ENCODE peak calls at places on chromosomes 1 and 21, in ten cellular contexts. T, M, A, D, H, S, J, R, I and K are unnamed samples. For H3K9me3, the result is how much of the 10 kb centered on the place peaks cover.

GRCh38 chr1:113879459-113880038 is 7.8 kb downstream of the BCL2L15 start:
- DNase-seq in T (no peak), M (no peak), A (no peak), D (no peak), H (no peak), S (no peak), J (no peak), R (no peak), I (no peak), K (no peak)

GRCh38 chr1:169570172-169570574 is 16.1 kb downstream of the F5 start:
- DNase-seq in T (no peak), M (no peak), A (no peak), D (no peak), H (no peak), S (no peak), J (no peak), R (no peak), I (no peak), K (no peak)

GRCh38 chr1:115179397-115179835 is 90.1 kb upstream of the TSPAN2 start:
- DNase-seq in T (peak), M (no peak), A (peak), D (no peak), H (no peak), S (no peak), J (peak), R (no peak), I (no peak), K (peak)

GRCh38 chr1:180842052-180842451 is 70.6 kb upstream of the KIAA1614 start:
- DNase-seq in T (peak), M (no peak), A (no peak), D (no peak), H (no peak), S (no peak), J (no peak), R (peak), I (no peak), K (no peak)

GRCh38 chr1:60281360-60281932 is 207.9 kb upstream of the C1orf87 start:
- DNase-seq in T (peak), M (no peak), A (peak), D (peak), H (peak), S (peak), J (peak), R (peak), I (peak), K (peak)

GRCh38 chr1:218382261-218382660 is 37.1 kb downstream of the TGFB2 start:
- DNase-seq in T (no peak), M (no peak), A (no peak), D (no peak), H (no peak), S (no peak), J (no peak), R (no peak), I (no peak), K (no peak)

GRCh38 chr21:45317401-45318145 is 29.9 kb upstream of the POFUT2 start:
- DNase-seq in T (peak), M (no peak), A (no peak), D (peak), H (no peak), S (no peak), J (peak), R (no peak), I (no peak), K (peak)

GRCh38 chr1:53643061-53643880 is 95.7 kb downstream of the GLIS1 start:
- DNase-seq in T (no peak), M (no peak), A (no peak), D (no peak), H (peak), S (no peak), J (no peak), R (no peak), I (no peak), K (no peak)

GRCh38 chr1:9078035-9078948 is 8.9 kb upstream of the SLC2A5 start:
- DNase-seq in T (no peak), M (no peak), A (no peak), D (no peak), H (no peak), S (no peak), J (no peak), R (no peak), I (peak), K (no peak)

GRCh38 chr1:22641906-22642636 is 1.4 kb upstream of the C1QC start:
- DNase-seq in T (peak), M (peak), A (peak), D (peak), H (peak), S (peak), J (peak), R (peak), I (peak), K (peak)

GRCh38 chr1:160777486-160778089 is 18.4 kb upstream of the LY9 start:
- DNase-seq in T (peak), M (peak), A (no peak), D (no peak), H (no peak), S (peak), J (no peak), R (peak), I (peak), K (no peak)

GRCh38 chr1:21510113-21510493 is 880 bp downstream of the ALPL start:
- DNase-seq in T (no peak), M (no peak), A (no peak), D (no peak), H (no peak), S (no peak), J (no peak), R (peak), I (no peak), K (no peak)

GRCh38 chr1:203754455-203754864 is 10.5 kb upstream of the LAX1 start:
- DNase-seq in T (no peak), M (no peak), A (no peak), D (no peak), H (no peak), S (no peak), J (no peak), R (no peak), I (peak), K (no peak)

GRCh38 chr1:213931804-213932203 is 56.0 kb upstream of the PROX1 start:
- DNase-seq in T (no peak), M (no peak), A (no peak), D (no peak), H (no peak), S (no peak), J (no peak), R (peak), I (no peak), K (no peak)

GRCh38 chr1:183841950-183842816 is 37.3 kb downstream of the RGL1 start:
- DNase-seq in T (peak), M (no peak), A (no peak), D (no peak), H (no peak), S (no peak), J (peak), R (no peak), I (no peak), K (no peak)

GRCh38 chr1:44664730-44665370 is 9.4 kb downstream of the TMEM53 start:
- DNase-seq in T (no peak), M (no peak), A (no peak), D (no peak), H (no peak), S (no peak), J (no peak), R (no peak), I (no peak), K (no peak)

GRCh38 chr1:43949663-43950062 is 2.9 kb downstream of the IPO13 start:
- DNase-seq in T (no peak), M (no peak), A (no peak), D (no peak), H (no peak), S (no peak), J (no peak), R (no peak), I (no peak), K (peak)

GRCh38 chr21:17585875-17586450 is 26.7 kb downstream of the BTG3 start:
- DNase-seq in T (peak), M (no peak), A (no peak), D (no peak), H (no peak), S (no peak), J (no peak), R (peak), I (peak), K (no peak)

GRCh38 chr1:42380617-42381423 is at the start of gene RIMKLA:
- DNase-seq in T (peak), M (no peak), A (peak), D (no peak), H (peak), S (peak), J (peak), R (peak), I (no peak), K (peak)

GRCh38 chr1:81453971-81454370 is 346.8 kb upstream of the ADGRL2 start:
- DNase-seq in T (no peak), M (no peak), A (no peak), D (no peak), H (no peak), S (no peak), J (no peak), R (no peak), I (no peak), K (no peak)

GRCh38 chr1:78075621-78076020 is 29.9 kb downstream of the GIPC2 start:
- DNase-seq in T (no peak), M (no peak), A (no peak), D (no peak), H (no peak), S (no peak), J (no peak), R (no peak), I (no peak), K (no peak)

GRCh38 chr1:99180915-99181314 is 83.4 kb upstream of the PLPPR4 start:
- DNase-seq in T (no peak), M (no peak), A (no peak), D (no peak), H (no peak), S (no peak), J (no peak), R (no peak), I (no peak), K (no peak)

GRCh38 chr1:23198373-23198772 is 18.9 kb downstream of the HTR1D start:
- DNase-seq in T (peak), M (no peak), A (no peak), D (no peak), H (no peak), S (no peak), J (peak), R (no peak), I (no peak), K (no peak)

GRCh38 chr1:193308438-193308837 is 122.0 kb upstream of the B3GALT2 start:
- DNase-seq in T (no peak), M (no peak), A (no peak), D (no peak), H (no peak), S (no peak), J (no peak), R (no peak), I (no peak), K (no peak)

GRCh38 chr1:115977481-115978258 is 1.4 kb downstream of the SLC22A15 start:
- DNase-seq in T (peak), M (no peak), A (no peak), D (no peak), H (no peak), S (no peak), J (peak), R (no peak), I (no peak), K (no peak)

GRCh38 chr1:59288046-59288445 is 8.8 kb upstream of the FGGY start:
- DNase-seq in T (no peak), M (no peak), A (no peak), D (no peak), H (no peak), S (no peak), J (no peak), R (no peak), I (no peak), K (no peak)

GRCh38 chr1:59833022-59833421 is 18.3 kb downstream of the HOOK1 start:
- DNase-seq in T (no peak), M (no peak), A (no peak), D (no peak), H (no peak), S (no peak), J (no peak), R (no peak), I (no peak), K (no peak)

GRCh38 chr1:8239306-8240023 is 78.4 kb upstream of the SLC45A1 start:
- DNase-seq in T (no peak), M (no peak), A (no peak), D (peak), H (peak), S (no peak), J (no peak), R (peak), I (no peak), K (no peak)

GRCh38 chr1:175572932-175573871 is 170.2 kb downstream of the TNR start:
- DNase-seq in T (no peak), M (no peak), A (no peak), D (no peak), H (peak), S (peak), J (no peak), R (no peak), I (no peak), K (no peak)

GRCh38 chr1:51506537-51506936 is 12.5 kb downstream of the EPS15 start:
- DNase-seq in T (peak), M (no peak), A (no peak), D (no peak), H (peak), S (peak), J (peak), R (no peak), I (peak), K (no peak)

GRCh38 chr1:159211331-159212136 is 6.9 kb downstream of the ACKR1 start:
- DNase-seq in T (peak), M (peak), A (peak), D (no peak), H (no peak), S (peak), J (peak), R (peak), I (peak), K (peak)

GRCh38 chr1:202706851-202707250 is 3.4 kb downstream of the SYT2 start:
- DNase-seq in T (no peak), M (no peak), A (no peak), D (no peak), H (no peak), S (no peak), J (no peak), R (no peak), I (no peak), K (no peak)

GRCh38 chr1:201463071-201463552 is 5.9 kb downstream of the PHLDA3 start:
- DNase-seq in T (peak), M (no peak), A (peak), D (no peak), H (no peak), S (no peak), J (peak), R (peak), I (no peak), K (no peak)

GRCh38 chr1:50421768-50422674 is 1.2 kb downstream of the DMRTA2 start:
- DNase-seq in T (no peak), M (no peak), A (no peak), D (no peak), H (no peak), S (no peak), J (no peak), R (peak), I (no peak), K (no peak)

GRCh38 chr1:198295975-198296374 is 139.2 kb downstream of the NEK7 start:
- DNase-seq in T (no peak), M (no peak), A (no peak), D (no peak), H (no peak), S (no peak), J (no peak), R (no peak), I (no peak), K (no peak)

GRCh38 chr21:25107708-25108107 is 499.6 kb downstream of the MRPL39 start:
- DNase-seq in T (peak), M (no peak), A (no peak), D (no peak), H (no peak), S (no peak), J (peak), R (no peak), I (no peak), K (no peak)

DNA sequence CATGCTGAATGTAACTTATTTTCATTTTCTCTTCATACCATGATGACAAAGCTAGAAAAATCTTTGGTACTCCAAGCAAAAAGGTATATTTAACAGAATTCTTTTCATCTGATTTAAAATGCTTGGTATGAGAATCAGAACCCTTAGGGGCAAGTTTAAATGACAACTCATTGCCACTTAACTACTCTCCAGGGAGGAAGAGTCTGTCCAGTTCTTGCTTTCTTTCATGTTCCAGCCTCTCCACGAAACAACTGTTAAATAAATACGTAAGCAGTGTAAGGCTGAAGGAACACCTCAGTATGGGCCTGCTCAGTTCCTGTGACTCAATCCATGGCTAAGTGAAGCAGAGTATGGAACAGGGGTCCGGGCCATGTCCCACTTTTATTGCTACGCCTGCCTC is 1.6 kb downstream of the LCE2A start:
- DNase-seq in T (no peak), M (no peak), A (no peak), D (no peak), H (no peak), S (no peak), J (no peak), R (no peak), I (no peak), K (no peak)
- H3K9me3 ChIP-seq in T (under half), M (under half), A (under half), D (under half), H (under half), S (under half), J (under half), R (under half), I (under half), K (under half)

GRCh38 chr1:4344065-4344753 is 310.2 kb upstream of the AJAP1 start:
- DNase-seq in T (no peak), M (no peak), A (no peak), D (no peak), H (no peak), S (no peak), J (no peak), R (no peak), I (peak), K (no peak)
- H3K9me3 ChIP-seq in T (under half), M (under half), A (under half), D (under half), H (under half), S (under half), J (under half), R (under half), I (under half), K (under half)

GRCh38 chr21:14591277-14591876 is 45.3 kb upstream of the SAMSN1 start:
- DNase-seq in T (no peak), M (no peak), A (no peak), D (no peak), H (no peak), S (no peak), J (no peak), R (no peak), I (no peak), K (no peak)
- H3K9me3 ChIP-seq in T (under half), M (under half), A (under half), D (under half), H (under half), S (under half), J (under half), R (under half), I (under half), K (under half)

GRCh38 chr21:21199342-21200102 is 201.3 kb downstream of the NCAM2 start:
- DNase-seq in T (no peak), M (no peak), A (no peak), D (no peak), H (no peak), S (no peak), J (no peak), R (no peak), I (no peak), K (no peak)
- H3K9me3 ChIP-seq in T (under half), M (under half), A (under half), D (under half), H (under half), S (under half), J (under half), R (under half), I (under half), K (under half)